ENCODE peak calls at places on chromosome 10, in ten cellular contexts. R, B, J, C, I, Z, W, Q, A and E are unnamed samples.

GRCh38 chr10:3482200-3482993 is 302.6 kb downstream of the KLF6 start:
- DNase-seq in A (no peak), W (peak), R (peak), Z (peak), I (peak), Q (peak), B (no peak), C (peak), J (peak), E (no peak)

GRCh38 chr10:2908851-2909630 is 158.3 kb upstream of the PFKP start:
- DNase-seq in I (no peak), C (no peak), Z (no peak), Q (no peak), J (no peak), W (no peak), B (no peak), A (no peak), R (no peak), E (no peak)

GRCh38 chr10:3689871-3690510 is 95.0 kb downstream of the KLF6 start:
- DNase-seq in B (no peak), J (no peak), Z (no peak), I (no peak), W (no peak), A (no peak), R (no peak), Q (no peak), C (no peak), E (no peak)

GRCh38 chr10:43216931-43217562 is 49.8 kb downstream of the RASGEF1A start:
- DNase-seq in J (no peak), I (peak), W (no peak), Q (no peak), C (no peak), Z (no peak), A (peak), R (no peak), B (no peak), E (peak)

GRCh38 chr10:59143550-59143949 is 32.9 kb upstream of the PHYHIPL start:
- DNase-seq in I (no peak), J (no peak), R (no peak), A (no peak), Q (no peak), B (no peak), W (no peak), C (no peak), Z (no peak), E (no peak)

GRCh38 chr10:71475243-71475871 is 78.6 kb downstream of the CDH23 start:
- DNase-seq in C (no peak), Q (no peak), A (peak), W (no peak), J (no peak), R (peak), I (no peak), B (no peak), Z (no peak), E (no peak)

GRCh38 chr10:133157662-133158436 is 2.2 kb upstream of the KNDC1 start:
- DNase-seq in Z (no peak), W (no peak), I (no peak), J (no peak), B (no peak), Q (peak), A (no peak), C (no peak), R (no peak), E (peak)

GRCh38 chr10:86314616-86315520 is 51.7 kb downstream of the GRID1 start:
- DNase-seq in R (no peak), Z (no peak), J (no peak), W (no peak), B (no peak), C (no peak), A (no peak), I (no peak), Q (peak), E (peak)

GRCh38 chr10:77177161-77177560 is 460.4 kb downstream of the KCNMA1 start:
- DNase-seq in C (no peak), W (no peak), Z (no peak), Q (no peak), R (no peak), J (no peak), I (no peak), A (no peak), B (no peak), E (no peak)

GRCh38 chr10:70648427-70648826 is 23.9 kb upstream of the ADAMTS14 start:
- DNase-seq in W (no peak), I (no peak), J (no peak), Z (no peak), A (no peak), Q (no peak), B (no peak), R (no peak), C (no peak), E (no peak)

GRCh38 chr10:90224791-90225566 is 523.6 kb downstream of the KIF20B start:
- DNase-seq in B (no peak), Z (no peak), C (no peak), R (no peak), W (no peak), I (no peak), J (no peak), Q (no peak), A (no peak), E (no peak)

GRCh38 chr10:86163522-86164215 is 202.9 kb downstream of the GRID1 start:
- DNase-seq in W (no peak), Z (no peak), A (no peak), C (no peak), Q (peak), J (no peak), R (no peak), I (no peak), B (no peak), E (peak)

GRCh38 chr10:119620241-119620753 is 23.5 kb upstream of the TIAL1 start:
- DNase-seq in W (no peak), J (no peak), A (no peak), C (no peak), R (no peak), Z (no peak), Q (no peak), I (no peak), B (no peak), E (peak)

GRCh38 chr10:113648478-113648877 is 15.4 kb downstream of the NRAP start:
- DNase-seq in R (no peak), Q (no peak), C (no peak), A (peak), B (no peak), I (no peak), Z (no peak), W (no peak), J (no peak), E (no peak)

GRCh38 chr10:96830511-96831199 is 1.4 kb upstream of the LCOR start:
- DNase-seq in Q (peak), C (peak), W (peak), R (peak), B (peak), I (no peak), A (peak), J (no peak), Z (no peak), E (no peak)
- TF ChIP-seq CTCF in Q (peak), C (peak), W (peak), R (peak), B (peak), I (peak), A (peak), J (peak), Z (peak), E (peak)

DNA sequence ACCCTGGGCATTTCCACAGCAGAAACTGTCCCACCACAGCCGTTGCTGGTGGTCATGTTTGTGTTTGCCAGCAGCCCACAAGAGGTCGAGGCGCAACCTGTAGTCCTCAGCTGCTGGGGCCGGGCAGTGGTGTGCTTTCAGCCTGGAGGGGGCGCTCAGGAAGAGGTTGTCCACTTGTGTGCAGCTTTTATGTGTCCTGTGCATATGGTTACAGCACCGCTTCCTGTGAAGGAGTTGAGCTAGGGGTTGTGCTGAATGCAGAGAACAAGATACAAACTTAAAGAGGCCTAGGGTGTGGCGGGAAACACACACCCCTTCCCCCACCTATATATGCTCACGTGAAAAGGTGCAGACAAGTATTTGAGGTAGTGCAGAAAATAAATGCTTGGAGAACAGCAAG is 29.5 kb upstream of the PFKFB3 start:
- DNase-seq in I (no peak), A (no peak), C (no peak), B (no peak), R (no peak), Z (no peak), J (no peak), W (no peak), Q (no peak), E (no peak)
- TF ChIP-seq CTCF in I (peak), A (peak), C (peak), B (peak), R (no peak), Z (peak), J (peak), W (no peak), Q (no peak), E (peak)

DNA sequence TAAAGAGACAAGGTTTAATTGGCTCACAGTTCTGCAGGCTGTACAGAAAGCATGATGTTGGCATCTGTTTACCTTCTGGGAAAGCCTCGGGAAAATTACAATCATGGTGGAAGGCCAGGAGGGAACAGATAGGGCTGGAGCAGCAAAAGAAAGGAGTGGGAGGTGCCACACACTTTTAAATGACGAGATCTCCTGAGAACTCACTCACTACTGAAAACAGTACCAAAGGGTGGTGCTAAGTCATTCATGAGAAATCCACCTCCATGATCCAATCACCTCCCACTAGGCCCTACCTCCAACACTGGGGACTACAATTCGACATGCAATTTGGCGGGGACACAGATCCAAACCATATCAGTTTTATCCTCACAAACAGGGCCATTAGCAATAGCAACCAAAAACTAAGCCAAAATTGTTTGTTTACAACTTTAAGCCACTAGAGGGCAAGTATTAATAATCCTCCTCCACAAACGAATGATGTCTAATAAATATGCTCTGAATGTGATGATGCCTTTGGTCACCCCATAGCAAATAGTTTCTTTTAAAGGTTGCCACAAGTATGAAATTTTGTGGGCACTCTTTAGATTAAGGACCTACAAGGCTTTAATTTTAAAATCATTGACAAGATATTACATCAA is 129.2 kb upstream of the NRBF2 start:
- DNase-seq in R (no peak), A (no peak), Z (no peak), J (no peak), I (no peak), Q (no peak), C (no peak), W (no peak), B (no peak), E (no peak)
- TF ChIP-seq CTCF in R (no peak), A (peak), Z (peak), J (peak), I (peak), Q (no peak), C (peak), W (no peak), B (peak), E (peak)

GRCh38 chr10:50554995-50555568 is 68.7 kb downstream of the SGMS1 start:
- DNase-seq in C (no peak), A (no peak), Z (no peak), B (no peak), Q (no peak), W (no peak), J (no peak), I (no peak), R (no peak), E (no peak)
- TF ChIP-seq CTCF in C (no peak), A (no peak), Z (no peak), B (no peak), Q (no peak), W (no peak), J (no peak), I (no peak), R (no peak), E (peak)